ENCODE peak calls at places on chromosomes 4 and X, in six cellular contexts. K is PC-3; S is A673; H is effector memory CD4-positive, alpha-beta T cell; Q is mesenchymal stem cell; U is IMR-90. P is an unnamed sample. For H3K9me3, the result is how much of the 10 kb centered on the place peaks cover.

GRCh38 chr4:77015390-77015789 is 60.4 kb downstream of the CCNI start:
- DNase-seq in K (no peak), S (peak), H (no peak), Q (peak), U (peak), P (peak)

GRCh38 chr4:61408861-61409260 is 208.7 kb downstream of the ADGRL3 start:
- DNase-seq in K (peak), S (no peak), H (no peak), Q (no peak), U (no peak), P (no peak)

GRCh38 chr4:81632581-81633247 is 161.0 kb upstream of the RASGEF1B start:
- DNase-seq in K (peak), S (no peak), H (no peak), Q (no peak), U (no peak), P (no peak)

GRCh38 chr4:145279122-145279960 is 99.0 kb upstream of the OTUD4 start:
- DNase-seq in K (peak), S (peak), H (no peak), Q (peak), U (peak), P (peak)

GRCh38 chr4:88963817-88964216 is 93.2 kb downstream of the FAM13A start:
- DNase-seq in K (peak), S (no peak), H (no peak), Q (peak), U (peak), P (peak)

GRCh38 chr4:10056334-10057022 is 35.2 kb upstream of the SLC2A9 start:
- DNase-seq in K (no peak), S (no peak), H (no peak), Q (no peak), U (no peak), P (no peak)

GRCh38 chr4:142336251-142336934 is 509.7 kb downstream of the INPP4B start:
- DNase-seq in K (no peak), S (no peak), H (no peak), Q (no peak), U (no peak), P (no peak)

GRCh38 chr4:48748949-48749596 is 31.0 kb downstream of the FRYL start:
- DNase-seq in K (no peak), S (peak), H (no peak), Q (peak), U (peak), P (peak)

GRCh38 chr4:53537606-53538005 is 53.7 kb downstream of the LNX1 start:
- DNase-seq in K (peak), S (no peak), H (no peak), Q (no peak), U (no peak), P (no peak)

GRCh38 chr4:5995901-5996623 is 22.2 kb downstream of the C4orf50 start:
- DNase-seq in K (no peak), S (no peak), H (no peak), Q (no peak), U (no peak), P (no peak)

GRCh38 chr4:189002475-189002874 is 863.2 kb downstream of the TRIML1 start:
- DNase-seq in K (no peak), S (no peak), H (no peak), Q (no peak), U (no peak), P (no peak)

GRCh38 chrX:15043538-15043937 is 170.3 kb downstream of the MOSPD2 start:
- DNase-seq in K (no peak), S (no peak), H (no peak), Q (no peak), U (no peak), P (no peak)

GRCh38 chr4:169309326-169309967 is 38.7 kb upstream of the SH3RF1 start:
- DNase-seq in K (no peak), S (no peak), H (no peak), Q (no peak), U (no peak), P (no peak)

GRCh38 chr4:186149872-186150271 is 41.5 kb upstream of the CYP4V2 start:
- DNase-seq in K (peak), S (peak), H (peak), Q (no peak), U (no peak), P (peak)

GRCh38 chr4:108787106-108787505 is 24.3 kb upstream of the ETNPPL start:
- DNase-seq in K (no peak), S (no peak), H (no peak), Q (no peak), U (no peak), P (no peak)

GRCh38 chr4:82754546-82755165 is 43.9 kb downstream of the SCD5 start:
- DNase-seq in K (no peak), S (no peak), H (no peak), Q (no peak), U (no peak), P (no peak)

GRCh38 chr4:6773106-6773505 is 9.4 kb upstream of the KIAA0232 start:
- DNase-seq in K (peak), S (peak), H (no peak), Q (no peak), U (peak), P (peak)

GRCh38 chr4:40409835-40410234 is 74.7 kb downstream of the CHRNA9 start:
- DNase-seq in K (peak), S (no peak), H (no peak), Q (peak), U (peak), P (peak)

GRCh38 chrX:37767438-37767837 is 12.4 kb upstream of the CYBB start:
- DNase-seq in K (no peak), S (no peak), H (no peak), Q (no peak), U (no peak), P (no peak)

GRCh38 chrX:71586929-71587328 is 8.7 kb downstream of the GCNA start:
- DNase-seq in K (no peak), S (no peak), H (no peak), Q (no peak), U (no peak), P (no peak)

GRCh38 chr4:183355405-183355804 is 33.2 kb upstream of the CLDN24 start:
- DNase-seq in K (peak), S (no peak), H (no peak), Q (peak), U (peak), P (peak)

GRCh38 chrX:48910926-48911406 is 480 bp downstream of the SLC35A2 start:
- DNase-seq in K (no peak), S (peak), H (no peak), Q (no peak), U (peak), P (no peak)

GRCh38 chr4:70556856-70557255 is 35.2 kb upstream of the AMBN start:
- DNase-seq in K (no peak), S (no peak), H (no peak), Q (no peak), U (peak), P (peak)

GRCh38 chrX:108270739-108271396 is 167.4 kb downstream of the COL4A6 start:
- DNase-seq in K (no peak), S (peak), H (no peak), Q (peak), U (peak), P (peak)

GRCh38 chrX:152038798-152039197 is 64.3 kb upstream of the GABRE start:
- DNase-seq in K (no peak), S (no peak), H (no peak), Q (no peak), U (no peak), P (no peak)

GRCh38 chr4:108240356-108240755 is 71.6 kb upstream of the LEF1 start:
- DNase-seq in K (no peak), S (no peak), H (no peak), Q (peak), U (peak), P (peak)

GRCh38 chrX:2697306-2697705 is 6.2 kb downstream of the CD99 start:
- DNase-seq in K (peak), S (no peak), H (no peak), Q (peak), U (no peak), P (no peak)

GRCh38 chr4:20019310-20020015 is 232.2 kb upstream of the SLIT2 start:
- DNase-seq in K (peak), S (no peak), H (no peak), Q (no peak), U (peak), P (no peak)

GRCh38 chr4:78669453-78669852 is 106.7 kb upstream of the BMP2K start:
- DNase-seq in K (peak), S (no peak), H (no peak), Q (no peak), U (no peak), P (no peak)

GRCh38 chr4:74055096-74055495 is 16.6 kb upstream of the CXCL3 start:
- DNase-seq in K (peak), S (no peak), H (no peak), Q (no peak), U (no peak), P (no peak)

GRCh38 chrX:29948653-29949052 is 266.7 kb upstream of the MAGEB2 start:
- DNase-seq in K (peak), S (peak), H (no peak), Q (peak), U (peak), P (peak)

GRCh38 chr4:87973283-87974169 is 2.0 kb upstream of the SPP1 start:
- DNase-seq in K (peak), S (peak), H (no peak), Q (peak), U (peak), P (peak)

GRCh38 chrX:45851434-45851991 is 650.8 kb upstream of the DIPK2B start:
- DNase-seq in K (peak), S (peak), H (peak), Q (peak), U (no peak), P (peak)

GRCh38 chrX:45134303-45134702 is 66.4 kb downstream of the DIPK2B start:
- DNase-seq in K (no peak), S (no peak), H (no peak), Q (no peak), U (no peak), P (peak)

GRCh38 chr4:161530710-161531109 is 633.1 kb downstream of the FSTL5 start:
- DNase-seq in K (no peak), S (no peak), H (no peak), Q (no peak), U (no peak), P (no peak)

GRCh38 chrX:23333842-23334535 is 660 bp upstream of the PTCHD1 start:
- DNase-seq in K (no peak), S (peak), H (no peak), Q (no peak), U (no peak), P (no peak)

GRCh38 chr4:13876151-13876550 is 248.6 kb upstream of the BOD1L1 start:
- DNase-seq in K (no peak), S (no peak), H (no peak), Q (no peak), U (no peak), P (no peak)

GRCh38 chr4:101009471-101009870 is 337.9 kb downstream of the PPP3CA start:
- DNase-seq in K (no peak), S (no peak), H (no peak), Q (no peak), U (no peak), P (no peak)

GRCh38 chr4:114727426-114727825 is 128.8 kb downstream of the UGT8 start:
- DNase-seq in K (no peak), S (peak), H (no peak), Q (no peak), U (no peak), P (no peak)

DNA sequence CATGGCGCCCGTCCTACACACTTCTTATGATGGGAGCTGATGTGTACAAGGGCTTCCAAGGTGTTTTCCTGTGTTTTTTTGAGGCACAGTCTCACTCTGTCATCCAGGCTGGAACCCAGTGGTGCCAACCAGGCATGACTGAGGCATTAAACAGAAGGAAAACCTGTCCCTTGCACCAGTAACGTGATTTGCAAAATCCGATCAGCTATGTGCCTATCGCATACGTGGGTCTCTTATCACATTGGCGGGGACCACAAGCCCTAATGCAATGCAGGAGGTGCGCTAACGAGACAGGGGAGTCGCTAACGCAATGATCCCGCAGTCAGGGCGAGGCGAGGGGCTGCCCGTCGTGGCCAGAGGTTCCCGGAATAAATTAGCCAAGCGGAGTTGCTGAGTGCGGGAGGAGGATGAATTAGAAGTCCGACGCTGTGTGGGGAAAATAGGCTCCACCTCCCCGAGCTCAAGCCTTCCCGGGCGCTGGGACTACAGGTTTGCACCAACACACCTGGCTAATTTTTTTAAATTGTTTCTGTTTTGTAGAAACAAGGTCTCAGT is 162.7 kb downstream of the SHOX start:
- DNase-seq in K (no peak), S (no peak), H (no peak), Q (no peak), U (no peak), P (no peak)
- H3K9me3 ChIP-seq in K (under half), S (under half), H (under half), Q (under half), U (under half), P (under half)

GRCh38 chrX:135639066-135639815 is 74.2 kb upstream of the CT45A1 start:
- DNase-seq in K (no peak), S (no peak), H (no peak), Q (no peak), U (no peak), P (no peak)
- H3K9me3 ChIP-seq in K (under half), S (under half), H (under half), Q (under half), U (under half), P (under half)

DNA sequence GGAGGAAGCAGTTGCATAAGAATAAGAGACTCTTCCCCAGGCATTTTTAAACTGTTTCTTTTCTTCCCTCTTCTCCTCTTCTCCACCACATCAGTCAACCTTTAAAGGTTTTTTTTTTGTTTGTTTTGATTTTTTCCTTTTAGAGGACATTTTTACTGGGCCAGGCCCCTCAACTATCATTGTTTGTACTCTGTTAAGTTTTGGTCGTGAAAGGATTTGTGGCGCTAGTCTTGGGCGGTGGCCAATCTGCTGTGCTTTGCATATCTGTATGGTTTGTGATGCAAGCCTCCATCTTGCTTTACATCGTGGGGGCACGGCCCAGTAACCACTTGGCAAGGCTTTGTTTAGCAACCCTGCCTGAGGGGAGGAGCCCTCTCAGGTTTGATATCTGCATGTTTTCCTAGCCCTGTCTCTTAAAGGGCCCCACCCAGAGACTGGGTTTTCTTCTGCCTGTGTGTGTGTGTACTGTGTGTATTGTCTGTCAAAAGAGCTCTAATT is 101.9 kb upstream of the SLITRK2 start:
- DNase-seq in K (no peak), S (no peak), H (no peak), Q (no peak), U (no peak), P (peak)
- H3K9me3 ChIP-seq in K (under half), S (under half), H (under half), Q (under half), U (under half), P (under half)

DNA sequence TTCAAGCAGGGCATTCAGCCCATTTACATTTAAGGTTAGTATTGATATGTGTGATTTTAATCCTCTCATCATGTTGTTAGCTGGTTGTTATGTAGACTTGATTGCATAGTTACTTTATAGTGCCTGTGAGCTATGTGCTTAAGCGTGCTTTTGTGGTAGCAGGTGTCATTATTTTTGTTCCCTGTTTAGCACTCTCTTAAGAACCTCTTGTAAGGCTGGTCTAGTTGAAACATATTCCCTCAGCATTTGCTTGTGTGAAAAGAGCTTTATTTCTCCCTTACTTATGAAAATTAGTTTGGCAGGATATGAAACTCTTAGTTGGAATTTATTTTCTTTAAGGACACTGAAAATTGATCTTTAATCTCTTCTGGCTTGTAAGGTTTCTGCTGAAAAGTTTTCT is 326.1 kb downstream of the SH3BGRL start:
- DNase-seq in K (no peak), S (no peak), H (no peak), Q (no peak), U (no peak), P (no peak)
- H3K9me3 ChIP-seq in K (under half), S (under half), H (under half), Q (under half), U (under half), P (under half)

GRCh38 chr4:1349359-1350168 is 2.6 kb downstream of the UVSSA start:
- DNase-seq in K (no peak), S (no peak), H (no peak), Q (no peak), U (no peak), P (no peak)

GRCh38 chr4:1348014-1348513 is 1.1 kb downstream of the UVSSA start:
- DNase-seq in K (no peak), S (no peak), H (no peak), Q (no peak), U (no peak), P (no peak)

GRCh38 chr4:1348746-1349145 is 1.7 kb downstream of the UVSSA start:
- DNase-seq in K (no peak), S (no peak), H (no peak), Q (no peak), U (no peak), P (no peak)

GRCh38 chr4:1351854-1352633 is 5.0 kb downstream of the UVSSA start:
- DNase-seq in K (peak), S (peak), H (peak), Q (peak), U (peak), P (peak)

GRCh38 chr4:1350169-1350520 is 3.1 kb downstream of the UVSSA start:
- DNase-seq in K (no peak), S (no peak), H (no peak), Q (no peak), U (no peak), P (no peak)
- H3K9me3 ChIP-seq in K (under half), S (under half), H (under half), Q (under half), U (under half), P (under half)

DNA sequence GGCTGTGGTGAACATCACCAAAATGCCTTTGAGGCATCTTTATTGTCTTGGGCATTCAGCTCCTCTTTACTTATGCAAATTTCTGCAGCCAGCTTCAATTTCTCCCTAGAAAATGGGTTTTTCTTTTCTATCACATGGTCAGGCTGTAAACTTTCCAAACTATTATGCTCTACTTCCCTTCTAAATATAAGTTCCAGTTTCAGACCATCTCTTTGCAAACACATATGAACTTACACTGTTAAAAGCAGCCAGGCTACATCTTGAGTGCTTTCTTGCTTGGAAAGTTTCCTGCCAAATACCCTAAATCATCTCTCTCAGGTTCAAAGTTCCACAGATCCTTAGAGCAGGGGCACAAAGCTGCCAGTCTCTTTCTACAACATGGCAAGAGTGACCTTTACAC is 13.2 kb downstream of the SCLT1 start:
- DNase-seq in K (no peak), S (no peak), H (no peak), Q (no peak), U (no peak), P (no peak)
- H3K9me3 ChIP-seq in K (under half), S (under half), H (under half), Q (under half), U (under half), P (under half)

DNA sequence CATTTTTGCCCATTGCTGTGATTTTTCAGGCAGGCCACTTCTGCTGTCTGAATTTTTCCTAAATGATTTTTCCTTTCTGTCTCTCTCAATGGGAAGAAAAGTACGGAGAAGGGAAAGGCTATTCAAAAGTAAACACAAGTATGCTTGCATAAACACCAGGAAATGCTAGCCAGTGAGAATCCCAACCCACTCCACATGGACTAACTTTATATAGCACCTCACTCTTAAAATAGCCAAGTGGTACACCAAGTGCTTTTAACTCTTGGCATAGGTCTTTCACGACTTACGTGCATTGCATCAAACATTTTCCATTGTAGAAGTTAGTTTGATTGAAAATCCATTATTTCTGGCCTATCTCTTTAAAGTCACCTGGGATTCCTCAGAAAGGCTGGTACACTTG is 178.9 kb upstream of the SPANXN1 start:
- DNase-seq in K (no peak), S (no peak), H (no peak), Q (no peak), U (no peak), P (no peak)
- H3K9me3 ChIP-seq in K (under half), S (under half), H (under half), Q (under half), U (under half), P (under half)

DNA sequence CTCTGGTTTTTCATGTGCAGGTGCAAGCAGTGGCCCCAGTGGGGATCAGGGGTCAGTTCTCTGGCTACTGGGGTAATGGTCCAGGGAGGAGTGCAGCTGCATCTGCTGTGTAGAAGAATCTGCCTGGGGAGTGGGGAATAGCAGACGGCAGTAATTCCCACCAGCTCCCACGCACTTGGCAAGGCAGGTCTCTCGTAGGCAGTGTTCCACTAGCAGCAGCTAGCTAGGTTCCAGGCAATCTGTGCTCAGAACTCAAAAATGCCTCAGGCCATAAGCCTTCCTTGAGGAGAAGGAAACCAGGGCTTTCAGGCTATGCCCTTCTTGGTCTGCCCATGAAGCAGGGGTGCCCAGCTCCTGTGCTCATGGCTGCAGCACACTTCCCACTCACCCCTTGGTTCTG is 38.8 kb downstream of the DCLK2 start:
- DNase-seq in K (no peak), S (no peak), H (no peak), Q (no peak), U (peak), P (no peak)
- H3K9me3 ChIP-seq in K (under half), S (under half), H (under half), Q (under half), U (under half), P (under half)

P was measured in fibroblast of lung.